ENCODE peak calls at places on chromosomes 12 and 14, in four cellular contexts. One of them, this sample, is unnamed.

GRCh38 chr12:93315907-93316622 is 61.7 kb upstream of the NUDT4 start:
- DNase-seq in H1: no peak
- DNase-seq in IMR-90: peak; percentile 31
- DNase-seq in trophoblast cell: no peak
- DNase-seq in this sample: no peak

GRCh38 chr12:69583203-69583602 is 2.1 kb upstream of the CCT2 start:
- DNase-seq in H1: no peak
- DNase-seq in IMR-90: no peak
- DNase-seq in trophoblast cell: no peak
- DNase-seq in this sample: no peak

GRCh38 chr12:42495244-42495643 is 94.3 kb downstream of the PRICKLE1 start:
- DNase-seq in H1: no peak
- DNase-seq in IMR-90: no peak
- DNase-seq in trophoblast cell: no peak
- DNase-seq in this sample: no peak

GRCh38 chr12:1332327-1332726 is 262.1 kb downstream of the FBXL14 start:
- DNase-seq in H1: no peak
- DNase-seq in IMR-90: peak; percentile 12
- DNase-seq in trophoblast cell: no peak
- DNase-seq in this sample: no peak

GRCh38 chr12:124737040-124737419 is 126.6 kb downstream of the SCARB1 start:
- DNase-seq in H1: no peak
- DNase-seq in IMR-90: peak; percentile 49
- DNase-seq in trophoblast cell: no peak
- DNase-seq in this sample: no peak

GRCh38 chr14:23577710-23578392 is 739 bp downstream of the JPH4 start:
- DNase-seq in H1: peak; percentile 71
- DNase-seq in IMR-90: no peak
- DNase-seq in trophoblast cell: no peak
- DNase-seq in this sample: no peak

GRCh38 chr12:121530600-121531355 is 50.0 kb downstream of the KDM2B start:
- DNase-seq in H1: no peak
- DNase-seq in IMR-90: peak; percentile 88
- DNase-seq in trophoblast cell: peak; percentile 11
- DNase-seq in this sample: no peak

GRCh38 chr12:83186437-83186836 is 499.7 kb downstream of the TMTC2 start:
- DNase-seq in H1: no peak
- DNase-seq in IMR-90: no peak
- DNase-seq in trophoblast cell: no peak
- DNase-seq in this sample: no peak

GRCh38 chr14:48937796-48938195 is 648.4 kb downstream of the RPS29 start:
- DNase-seq in H1: no peak
- DNase-seq in IMR-90: peak; percentile 70
- DNase-seq in trophoblast cell: no peak
- DNase-seq in this sample: peak; percentile 12

GRCh38 chr14:60622920-60623263 is 26.4 kb downstream of the SIX1 start:
- DNase-seq in H1: no peak
- DNase-seq in IMR-90: peak; percentile 70
- DNase-seq in trophoblast cell: no peak
- DNase-seq in this sample: no peak

GRCh38 chr14:60622210-60622919 is 26.9 kb downstream of the SIX1 start:
- DNase-seq in H1: no peak
- DNase-seq in IMR-90: peak; percentile 26
- DNase-seq in trophoblast cell: no peak
- DNase-seq in this sample: no peak

GRCh38 chr14:60618200-60618599 is 31.1 kb downstream of the SIX1 start:
- DNase-seq in H1: no peak
- DNase-seq in IMR-90: no peak
- DNase-seq in trophoblast cell: no peak
- DNase-seq in this sample: no peak

GRCh38 chr14:60616326-60617044 is 32.8 kb downstream of the SIX1 start:
- DNase-seq in H1: no peak
- DNase-seq in IMR-90: no peak
- DNase-seq in trophoblast cell: no peak
- DNase-seq in this sample: no peak

GRCh38 chr14:60621386-60621785 is 27.9 kb downstream of the SIX1 start:
- DNase-seq in H1: no peak
- DNase-seq in IMR-90: no peak
- DNase-seq in trophoblast cell: no peak
- DNase-seq in this sample: no peak
- H3K14ac ChIP-seq in H1: no peak overlapping the region
- H3K14ac ChIP-seq in IMR-90: no peak overlapping the region
- H3K14ac ChIP-seq in trophoblast cell: no peak overlapping the region
- H3K14ac ChIP-seq in this sample: no peak overlapping the region

GRCh38 chr12:10121278-10121677 is 8.7 kb downstream of the CLEC7A start:
- DNase-seq in H1: no peak
- DNase-seq in IMR-90: no peak
- DNase-seq in trophoblast cell: no peak
- DNase-seq in this sample: no peak
- H3K14ac ChIP-seq in H1: no peak overlapping the region
- H3K14ac ChIP-seq in IMR-90: no peak overlapping the region
- H3K14ac ChIP-seq in trophoblast cell: no peak overlapping the region
- H3K14ac ChIP-seq in this sample: no peak overlapping the region

DNA sequence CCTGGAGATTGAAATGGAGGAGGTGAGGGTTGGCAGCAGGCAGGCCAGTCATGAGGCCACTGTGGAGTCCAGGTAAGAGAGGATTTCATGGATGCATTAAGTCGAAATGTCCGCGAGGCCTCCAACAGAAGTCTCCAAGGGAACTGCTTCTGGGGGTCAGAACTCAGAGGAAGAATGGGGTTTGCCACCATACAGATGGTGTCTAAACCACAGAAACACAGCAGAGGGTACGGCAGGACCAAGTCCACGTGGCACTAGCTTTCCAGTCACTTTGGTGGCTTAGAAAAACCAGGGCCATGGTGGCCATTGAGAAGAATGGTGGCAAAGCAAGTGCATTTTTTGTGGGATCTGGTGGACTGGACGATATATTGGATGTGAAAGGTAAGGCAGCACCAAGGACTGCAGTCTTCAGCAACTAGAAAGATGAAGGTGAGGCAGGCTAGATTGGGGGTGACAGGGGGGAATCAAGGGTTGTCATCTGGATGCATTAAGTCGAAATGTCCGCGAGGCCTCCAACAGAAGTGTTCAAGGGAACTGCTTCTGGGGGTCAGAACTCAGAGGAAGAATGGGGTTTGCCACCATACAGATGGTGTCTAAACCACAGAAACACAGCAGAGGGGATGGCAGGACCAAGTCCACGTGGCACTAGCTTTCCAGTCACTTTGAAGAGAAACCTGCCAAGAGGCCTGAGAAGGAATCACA is 22.5 kb upstream of the TMEM106C start:
- DNase-seq in H1: no peak
- DNase-seq in IMR-90: no peak
- DNase-seq in trophoblast cell: no peak
- DNase-seq in this sample: no peak
- H3K14ac ChIP-seq in H1: no peak overlapping the region
- H3K14ac ChIP-seq in IMR-90: no peak overlapping the region
- H3K14ac ChIP-seq in trophoblast cell: no peak overlapping the region
- H3K14ac ChIP-seq in this sample: no peak overlapping the region

GRCh38 chr12:105053116-105053572 is 31.1 kb downstream of the ALDH1L2 start:
- DNase-seq in H1: peak; percentile 86
- DNase-seq in IMR-90: peak; percentile 79
- DNase-seq in trophoblast cell: peak; percentile 81
- DNase-seq in this sample: peak; percentile 79
- H3K14ac ChIP-seq in H1: no peak overlapping the region
- H3K14ac ChIP-seq in IMR-90: no peak overlapping the region
- H3K14ac ChIP-seq in trophoblast cell: no peak overlapping the region
- H3K14ac ChIP-seq in this sample: no peak overlapping the region

DNA sequence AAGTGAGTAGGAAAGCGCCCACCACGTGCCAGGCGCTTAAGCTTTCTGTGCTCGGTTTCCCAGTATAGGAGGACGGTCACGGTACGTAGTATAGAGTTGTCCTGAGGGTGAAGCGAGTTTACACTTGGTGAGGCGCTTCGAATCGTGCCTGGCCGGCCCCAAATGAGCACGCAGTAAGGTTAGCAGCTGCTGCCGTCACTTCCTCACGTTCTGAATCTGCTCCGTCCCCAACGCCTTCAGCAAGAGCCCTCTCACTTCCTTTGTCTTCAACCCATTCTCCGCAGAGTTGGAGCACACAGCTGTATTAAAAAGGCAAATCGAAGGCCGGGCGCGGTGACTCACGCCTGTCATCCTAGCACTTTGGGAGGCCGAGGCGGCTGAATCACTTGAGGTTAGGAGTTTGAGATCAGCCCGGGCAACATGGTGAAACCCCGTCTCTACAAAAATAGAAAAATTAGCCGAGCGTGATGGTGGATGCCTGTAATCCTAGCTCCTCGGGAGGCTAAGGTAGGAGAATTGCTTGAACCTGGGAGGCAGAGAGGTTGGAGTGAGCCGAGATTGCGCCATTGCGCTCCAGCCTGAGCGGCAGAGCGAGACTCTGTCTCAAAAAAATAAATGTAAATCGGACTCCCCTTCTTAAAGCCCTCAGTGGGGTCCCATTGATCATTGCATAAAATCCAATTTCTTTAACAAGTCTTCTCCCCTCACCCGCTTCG is 725 bp downstream of the TDP1 start:
- DNase-seq in H1: no peak
- DNase-seq in IMR-90: peak; percentile 94
- DNase-seq in trophoblast cell: peak; percentile 90
- DNase-seq in this sample: peak; percentile 56
- H3K14ac ChIP-seq in H1: no peak overlapping the region
- H3K14ac ChIP-seq in IMR-90: peak overlapping the region; percentile 76
- H3K14ac ChIP-seq in trophoblast cell: peak overlapping the region; percentile 86
- H3K14ac ChIP-seq in this sample: peak overlapping the region; percentile 11

DNA sequence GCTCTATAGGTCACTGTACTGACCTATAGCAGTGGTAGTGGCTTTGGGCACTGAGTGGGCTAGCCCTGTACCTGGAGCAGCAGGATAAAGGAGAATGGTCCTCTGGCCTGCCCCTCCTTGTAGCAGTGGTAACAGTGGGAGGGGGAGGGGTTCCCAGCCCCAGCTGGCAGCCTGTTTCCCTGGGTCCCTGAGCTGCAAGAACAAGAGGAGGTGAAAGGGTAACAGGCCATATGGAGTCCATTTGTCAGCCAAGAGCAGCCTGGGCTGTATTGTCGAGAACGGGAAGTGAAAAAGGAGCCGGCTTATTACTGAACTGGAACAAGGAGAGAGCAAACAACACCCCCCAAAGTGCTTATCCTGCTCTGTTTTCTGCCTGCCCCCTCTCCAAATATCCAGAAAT is 73.8 kb upstream of the SRSF5 start:
- DNase-seq in H1: no peak
- DNase-seq in IMR-90: no peak
- DNase-seq in trophoblast cell: no peak
- DNase-seq in this sample: no peak
- H3K14ac ChIP-seq in H1: no peak overlapping the region
- H3K14ac ChIP-seq in IMR-90: peak overlapping the region; percentile 4
- H3K14ac ChIP-seq in trophoblast cell: no peak overlapping the region
- H3K14ac ChIP-seq in this sample: no peak overlapping the region

GRCh38 chr12:13258212-13258611 is 61.7 kb downstream of the EMP1 start:
- DNase-seq in H1: no peak
- DNase-seq in IMR-90: no peak
- DNase-seq in trophoblast cell: no peak
- DNase-seq in this sample: no peak
- H3K14ac ChIP-seq in H1: no peak overlapping the region
- H3K14ac ChIP-seq in IMR-90: no peak overlapping the region
- H3K14ac ChIP-seq in trophoblast cell: no peak overlapping the region
- H3K14ac ChIP-seq in this sample: no peak overlapping the region

GRCh38 chr12:109902866-109903265 is 2.8 kb downstream of the TCHP start:
- DNase-seq in H1: no peak
- DNase-seq in IMR-90: no peak
- DNase-seq in trophoblast cell: no peak
- DNase-seq in this sample: no peak

GRCh38 chr12:109897029-109897428 is 3.0 kb upstream of the TCHP start:
- DNase-seq in H1: no peak
- DNase-seq in IMR-90: no peak
- DNase-seq in trophoblast cell: no peak
- DNase-seq in this sample: no peak

GRCh38 chr12:109896188-109896587 is 3.9 kb upstream of the TCHP start:
- DNase-seq in H1: no peak
- DNase-seq in IMR-90: no peak
- DNase-seq in trophoblast cell: no peak
- DNase-seq in this sample: no peak

GRCh38 chr12:109900752-109901580 is 892 bp downstream of the TCHP start:
- DNase-seq in H1: peak; percentile 61
- DNase-seq in IMR-90: no peak
- DNase-seq in trophoblast cell: no peak
- DNase-seq in this sample: no peak

DNA sequence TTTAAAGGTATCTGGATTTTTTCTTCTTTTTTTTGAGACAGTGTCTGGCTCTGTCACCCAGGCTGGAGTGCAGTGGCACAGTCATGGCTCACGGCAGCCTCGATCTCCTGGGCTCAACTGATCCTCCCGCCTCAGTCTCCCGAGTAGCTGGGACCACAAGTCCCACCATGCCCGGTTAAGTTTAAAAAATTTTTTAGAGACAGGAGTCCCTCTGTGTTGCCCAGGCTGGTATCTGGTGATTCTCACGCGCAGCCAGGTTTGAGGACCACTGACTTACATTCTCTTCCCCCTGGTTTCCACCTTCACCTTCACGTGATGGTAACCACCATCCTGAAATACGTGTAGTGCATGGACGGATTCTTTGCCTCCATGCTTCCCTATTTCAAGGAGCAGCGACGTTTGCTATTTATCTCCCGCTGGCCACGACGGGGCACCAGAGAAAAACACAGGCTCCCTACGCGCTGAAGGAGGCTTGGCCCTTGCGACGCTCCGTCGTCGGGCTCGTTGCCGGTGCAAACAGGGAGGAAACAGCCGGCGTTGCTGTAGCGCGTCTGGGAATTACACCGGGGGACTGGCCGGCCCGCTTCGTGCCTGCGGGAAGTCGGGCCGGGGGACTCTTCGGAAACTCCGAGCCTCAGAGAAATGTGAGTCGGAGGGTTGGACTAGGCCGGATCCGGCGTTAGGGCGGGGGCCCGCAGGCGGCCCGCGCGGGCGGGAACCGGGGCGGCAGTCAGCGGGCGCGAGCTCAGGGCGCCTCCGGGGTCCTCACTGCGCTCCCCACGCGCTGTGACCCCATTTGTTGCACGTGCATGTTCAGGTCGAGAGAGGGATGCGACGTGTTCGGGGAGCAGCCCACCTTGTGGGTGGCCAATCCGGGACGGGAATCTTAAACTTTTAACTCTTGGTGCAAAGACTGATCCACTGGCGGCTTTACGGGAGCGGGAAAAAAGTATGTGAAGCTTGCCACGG is at the start of gene TCHP:
- DNase-seq in H1: peak; percentile 76
- DNase-seq in IMR-90: peak; percentile 87
- DNase-seq in trophoblast cell: peak; percentile 85
- DNase-seq in this sample: peak; percentile 78
- H3K14ac ChIP-seq in H1: no peak within 1 kb of the TSS
- H3K14ac ChIP-seq in IMR-90: peak within 1 kb of the TSS; percentile 99
- H3K14ac ChIP-seq in trophoblast cell: peak within 1 kb of the TSS; percentile 45
- H3K14ac ChIP-seq in this sample: peak within 1 kb of the TSS; percentile 5